ENCODE peak calls at places on chromosomes 3 and 15, in eight cellular contexts. One of them, this sample, is unnamed.

GRCh38 chr3:37030573-37030972 is 37.3 kb downstream of the MLH1 start:
- DNase-seq in astrocyte of the spinal cord: no peak
- DNase-seq in MCF 10A: no peak
- DNase-seq in fibroblast of mammary gland: no peak
- DNase-seq in right lobe of liver: no peak
- DNase-seq in glutamatergic neuron: no peak
- DNase-seq in lung: no peak
- DNase-seq in lower lobe of right lung: no peak
- DNase-seq in this sample: no peak

GRCh38 chr3:32184187-32184730 is 54.2 kb upstream of the CMTM8 start:
- DNase-seq in astrocyte of the spinal cord: no peak
- DNase-seq in MCF 10A: no peak
- DNase-seq in fibroblast of mammary gland: peak
- DNase-seq in right lobe of liver: no peak
- DNase-seq in glutamatergic neuron: no peak
- DNase-seq in lung: no peak
- DNase-seq in lower lobe of right lung: no peak
- DNase-seq in this sample: no peak

GRCh38 chr3:196216081-196216564 is at the start of gene SLC51A:
- DNase-seq in astrocyte of the spinal cord: no peak
- DNase-seq in MCF 10A: peak
- DNase-seq in fibroblast of mammary gland: no peak
- DNase-seq in right lobe of liver: peak
- DNase-seq in glutamatergic neuron: no peak
- DNase-seq in lung: no peak
- DNase-seq in lower lobe of right lung: no peak
- DNase-seq in this sample: no peak

GRCh38 chr3:30606301-30607031 is at the start of gene TGFBR2:
- DNase-seq in astrocyte of the spinal cord: peak
- DNase-seq in MCF 10A: peak
- DNase-seq in fibroblast of mammary gland: peak
- DNase-seq in right lobe of liver: peak
- DNase-seq in glutamatergic neuron: peak
- DNase-seq in lung: peak
- DNase-seq in lower lobe of right lung: peak
- DNase-seq in this sample: peak

GRCh38 chr15:73870700-73871408 is 2.5 kb upstream of the TBC1D21 start:
- DNase-seq in astrocyte of the spinal cord: no peak
- DNase-seq in MCF 10A: no peak
- DNase-seq in fibroblast of mammary gland: peak
- DNase-seq in right lobe of liver: peak
- DNase-seq in glutamatergic neuron: no peak
- DNase-seq in lung: no peak
- DNase-seq in lower lobe of right lung: peak
- DNase-seq in this sample: no peak

GRCh38 chr15:24955549-24955929 is 752 bp downstream of the SNRPN start:
- DNase-seq in astrocyte of the spinal cord: no peak
- DNase-seq in MCF 10A: no peak
- DNase-seq in fibroblast of mammary gland: no peak
- DNase-seq in right lobe of liver: peak
- DNase-seq in glutamatergic neuron: no peak
- DNase-seq in lung: no peak
- DNase-seq in lower lobe of right lung: peak
- DNase-seq in this sample: peak

GRCh38 chr3:143152043-143152442 is 32.5 kb downstream of the CHST2 start:
- DNase-seq in astrocyte of the spinal cord: no peak
- DNase-seq in MCF 10A: no peak
- DNase-seq in fibroblast of mammary gland: no peak
- DNase-seq in right lobe of liver: no peak
- DNase-seq in glutamatergic neuron: no peak
- DNase-seq in lung: no peak
- DNase-seq in lower lobe of right lung: no peak
- DNase-seq in this sample: no peak

GRCh38 chr3:73094127-73094526 is 32.7 kb downstream of the EBLN2 start:
- DNase-seq in astrocyte of the spinal cord: no peak
- DNase-seq in MCF 10A: peak
- DNase-seq in fibroblast of mammary gland: no peak
- DNase-seq in right lobe of liver: no peak
- DNase-seq in glutamatergic neuron: no peak
- DNase-seq in lung: no peak
- DNase-seq in lower lobe of right lung: no peak
- DNase-seq in this sample: no peak

GRCh38 chr3:105688821-105689220 is 180.0 kb downstream of the CBLB start:
- DNase-seq in astrocyte of the spinal cord: peak
- DNase-seq in MCF 10A: no peak
- DNase-seq in fibroblast of mammary gland: peak
- DNase-seq in right lobe of liver: no peak
- DNase-seq in glutamatergic neuron: no peak
- DNase-seq in lung: no peak
- DNase-seq in lower lobe of right lung: no peak
- DNase-seq in this sample: no peak

GRCh38 chr3:101042996-101043686 is 49.9 kb upstream of the ABI3BP start:
- DNase-seq in astrocyte of the spinal cord: peak
- DNase-seq in MCF 10A: peak
- DNase-seq in fibroblast of mammary gland: peak
- DNase-seq in right lobe of liver: no peak
- DNase-seq in glutamatergic neuron: no peak
- DNase-seq in lung: no peak
- DNase-seq in lower lobe of right lung: no peak
- DNase-seq in this sample: no peak

GRCh38 chr3:123096701-123097100 is 29.9 kb downstream of the PDIA5 start:
- DNase-seq in astrocyte of the spinal cord: peak
- DNase-seq in MCF 10A: no peak
- DNase-seq in fibroblast of mammary gland: peak
- DNase-seq in right lobe of liver: peak
- DNase-seq in glutamatergic neuron: no peak
- DNase-seq in lung: no peak
- DNase-seq in lower lobe of right lung: no peak
- DNase-seq in this sample: no peak

GRCh38 chr15:57772223-57772957 is 65.9 kb downstream of the POLR2M start:
- DNase-seq in astrocyte of the spinal cord: peak
- DNase-seq in MCF 10A: peak
- DNase-seq in fibroblast of mammary gland: peak
- DNase-seq in right lobe of liver: no peak
- DNase-seq in glutamatergic neuron: no peak
- DNase-seq in lung: no peak
- DNase-seq in lower lobe of right lung: no peak
- DNase-seq in this sample: no peak

GRCh38 chr3:39593341-39593740 is 125.9 kb downstream of the MOBP start:
- DNase-seq in astrocyte of the spinal cord: no peak
- DNase-seq in MCF 10A: no peak
- DNase-seq in fibroblast of mammary gland: no peak
- DNase-seq in right lobe of liver: no peak
- DNase-seq in glutamatergic neuron: no peak
- DNase-seq in lung: no peak
- DNase-seq in lower lobe of right lung: no peak
- DNase-seq in this sample: no peak
- TF ChIP-seq CTCF in astrocyte of the spinal cord: no peak
- TF ChIP-seq CTCF in MCF 10A: no peak
- TF ChIP-seq CTCF in fibroblast of mammary gland: no peak
- TF ChIP-seq CTCF in right lobe of liver: no peak
- TF ChIP-seq CTCF in glutamatergic neuron: no peak
- TF ChIP-seq CTCF in lung: no peak
- TF ChIP-seq CTCF in lower lobe of right lung: no peak
- TF ChIP-seq CTCF in this sample: no peak

GRCh38 chr3:16060358-16060852 is 114.1 kb upstream of the GALNT15 start:
- DNase-seq in astrocyte of the spinal cord: peak
- DNase-seq in MCF 10A: peak
- DNase-seq in fibroblast of mammary gland: peak
- DNase-seq in right lobe of liver: peak
- DNase-seq in glutamatergic neuron: no peak
- DNase-seq in lung: peak
- DNase-seq in lower lobe of right lung: no peak
- DNase-seq in this sample: no peak
- TF ChIP-seq CTCF in astrocyte of the spinal cord: peak
- TF ChIP-seq CTCF in MCF 10A: no peak
- TF ChIP-seq CTCF in fibroblast of mammary gland: peak
- TF ChIP-seq CTCF in right lobe of liver: no peak
- TF ChIP-seq CTCF in glutamatergic neuron: no peak
- TF ChIP-seq CTCF in lung: no peak
- TF ChIP-seq CTCF in lower lobe of right lung: peak
- TF ChIP-seq CTCF in this sample: no peak

DNA sequence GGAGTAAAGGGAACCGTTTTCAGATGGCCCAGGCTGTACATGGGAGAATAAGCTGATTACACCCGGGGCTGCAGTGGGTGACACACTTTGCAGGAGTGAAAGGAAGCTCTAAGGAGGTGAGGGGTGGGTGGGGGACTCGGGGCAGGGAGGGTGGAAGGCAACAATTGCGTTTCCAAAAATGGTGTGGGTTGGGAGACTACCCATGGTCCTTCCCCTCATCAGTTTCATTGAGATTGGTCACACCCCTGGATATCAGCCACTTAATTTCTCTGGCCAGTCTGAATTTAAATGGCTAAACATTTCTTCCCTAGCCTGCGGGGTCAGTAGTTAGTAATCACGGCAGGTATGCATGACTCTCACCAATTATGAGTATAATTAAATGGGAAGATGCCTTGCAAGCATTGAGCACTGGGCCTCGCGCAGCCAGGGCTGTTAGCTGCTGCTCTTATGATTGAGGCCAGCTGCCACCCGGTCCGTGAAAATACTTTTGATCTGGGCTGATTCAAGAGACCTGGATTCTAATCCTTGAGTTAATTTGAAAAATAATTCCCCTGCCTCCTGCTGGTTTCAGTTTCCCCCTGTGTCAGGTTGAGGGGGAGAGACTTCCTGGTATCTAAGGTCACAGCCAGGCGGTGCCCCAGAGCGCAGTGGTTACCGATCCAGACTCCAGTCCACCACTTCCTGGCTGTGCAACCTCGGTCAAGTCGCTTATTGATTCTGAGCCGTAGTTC is 23.3 kb downstream of the SLC6A6 start:
- DNase-seq in astrocyte of the spinal cord: no peak
- DNase-seq in MCF 10A: no peak
- DNase-seq in fibroblast of mammary gland: no peak
- DNase-seq in right lobe of liver: no peak
- DNase-seq in glutamatergic neuron: no peak
- DNase-seq in lung: no peak
- DNase-seq in lower lobe of right lung: peak
- DNase-seq in this sample: peak
- TF ChIP-seq CTCF in astrocyte of the spinal cord: peak
- TF ChIP-seq CTCF in MCF 10A: no peak
- TF ChIP-seq CTCF in fibroblast of mammary gland: no peak
- TF ChIP-seq CTCF in right lobe of liver: no peak
- TF ChIP-seq CTCF in glutamatergic neuron: no peak
- TF ChIP-seq CTCF in lung: no peak
- TF ChIP-seq CTCF in lower lobe of right lung: peak
- TF ChIP-seq CTCF in this sample: no peak

DNA sequence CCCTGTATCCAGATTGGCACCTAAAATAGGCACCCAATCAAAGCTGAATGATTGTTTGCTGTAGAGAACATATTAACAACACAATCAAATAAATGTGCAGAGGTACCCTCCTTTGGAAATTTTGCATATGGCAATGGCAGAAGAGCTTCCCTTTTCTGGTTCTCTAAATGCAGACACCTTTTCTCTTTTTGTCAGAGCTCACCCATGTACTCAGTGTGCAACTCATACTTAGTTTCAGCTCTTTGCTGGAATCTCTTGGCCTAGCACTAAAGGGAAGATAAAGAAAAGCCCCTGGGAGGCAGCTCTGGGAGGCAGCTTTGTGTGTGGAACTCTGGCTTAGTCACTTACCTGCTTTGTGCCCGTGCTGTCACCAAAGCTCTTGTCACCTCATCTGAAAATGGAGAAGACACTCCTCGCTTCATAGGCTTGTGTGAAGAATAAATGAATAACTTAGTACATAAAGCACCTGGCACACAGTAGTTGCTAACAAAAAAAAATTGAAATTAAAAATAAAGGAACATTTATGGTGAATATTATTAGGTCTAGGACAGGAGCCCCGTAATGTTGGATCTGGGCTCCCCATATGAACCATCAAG is 28.8 kb downstream of the ST6GAL1 start:
- DNase-seq in astrocyte of the spinal cord: no peak
- DNase-seq in MCF 10A: no peak
- DNase-seq in fibroblast of mammary gland: no peak
- DNase-seq in right lobe of liver: no peak
- DNase-seq in glutamatergic neuron: no peak
- DNase-seq in lung: no peak
- DNase-seq in lower lobe of right lung: no peak
- DNase-seq in this sample: no peak
- TF ChIP-seq CTCF in astrocyte of the spinal cord: peak
- TF ChIP-seq CTCF in MCF 10A: no peak
- TF ChIP-seq CTCF in fibroblast of mammary gland: no peak
- TF ChIP-seq CTCF in right lobe of liver: no peak
- TF ChIP-seq CTCF in glutamatergic neuron: no peak
- TF ChIP-seq CTCF in lung: no peak
- TF ChIP-seq CTCF in lower lobe of right lung: no peak
- TF ChIP-seq CTCF in this sample: no peak

GRCh38 chr3:48635222-48636021 is at the start of gene SLC26A6:
- DNase-seq in astrocyte of the spinal cord: peak
- DNase-seq in MCF 10A: peak
- DNase-seq in fibroblast of mammary gland: peak
- DNase-seq in right lobe of liver: peak
- DNase-seq in glutamatergic neuron: peak
- DNase-seq in lung: peak
- DNase-seq in lower lobe of right lung: peak
- DNase-seq in this sample: peak
- TF ChIP-seq CTCF in astrocyte of the spinal cord: peak
- TF ChIP-seq CTCF in MCF 10A: peak
- TF ChIP-seq CTCF in fibroblast of mammary gland: peak
- TF ChIP-seq CTCF in right lobe of liver: peak
- TF ChIP-seq CTCF in glutamatergic neuron: peak
- TF ChIP-seq CTCF in lung: peak
- TF ChIP-seq CTCF in lower lobe of right lung: peak
- TF ChIP-seq CTCF in this sample: peak